ENCODE peak calls at places on chromosome 4, in four cellular contexts. L is GM12878, V is thyroid gland, H is ovary. J is an unnamed sample.

GRCh38 chr4:8831221-8832129 is 40.2 kb downstream of the HMX1 start:
- DNase-seq in L (no peak), V (no peak), H (peak), J (peak)

GRCh38 chr4:113328514-113328913 is 279.1 kb downstream of the ANK2 start:
- DNase-seq in L (no peak), V (no peak), H (no peak), J (no peak)

GRCh38 chr4:56786955-56787354 is 34.5 kb downstream of the SPINK2 start:
- DNase-seq in L (no peak), V (no peak), H (peak), J (peak)

GRCh38 chr4:186201535-186202230 is 10.3 kb downstream of the CYP4V2 start:
- DNase-seq in L (no peak), V (peak), H (no peak), J (peak)

GRCh38 chr4:108683479-108683878 is 33.1 kb downstream of the OSTC start:
- DNase-seq in L (no peak), V (no peak), H (no peak), J (no peak)

GRCh38 chr4:184451726-184452125 is 22.6 kb downstream of the IRF2 start:
- DNase-seq in L (no peak), V (no peak), H (no peak), J (no peak)

GRCh38 chr4:90030953-90031352 is 96.2 kb upstream of the CCSER1 start:
- DNase-seq in L (no peak), V (peak), H (no peak), J (no peak)

GRCh38 chr4:112766422-112766821 is 129.5 kb downstream of the LARP7 start:
- DNase-seq in L (no peak), V (no peak), H (no peak), J (peak)

GRCh38 chr4:78937837-78938236 is 1.4 kb downstream of the PAQR3 start:
- DNase-seq in L (no peak), V (no peak), H (no peak), J (no peak)

GRCh38 chr4:3317656-3318211 is 24.9 kb downstream of the RGS12 start:
- DNase-seq in L (no peak), V (no peak), H (no peak), J (peak)

GRCh38 chr4:97720869-97721432 is 422.3 kb downstream of the STPG2 start:
- DNase-seq in L (no peak), V (no peak), H (no peak), J (no peak)

GRCh38 chr4:177596991-177597390 is 154.8 kb upstream of the AGA start:
- DNase-seq in L (no peak), V (no peak), H (no peak), J (no peak)

GRCh38 chr4:74098628-74098995 is 383 bp downstream of the CXCL2 start:
- DNase-seq in L (no peak), V (no peak), H (peak), J (no peak)

GRCh38 chr4:45638641-45639040 is 485.2 kb downstream of the GABRG1 start:
- DNase-seq in L (no peak), V (no peak), H (no peak), J (no peak)

GRCh38 chr4:39812500-39812899 is 114.6 kb downstream of the UBE2K start:
- DNase-seq in L (no peak), V (no peak), H (no peak), J (peak)

GRCh38 chr4:113020966-113021365 is 28.5 kb upstream of the ANK2 start:
- DNase-seq in L (no peak), V (no peak), H (no peak), J (no peak)

GRCh38 chr4:138555584-138555983 is 313.4 kb upstream of the SLC7A11 start:
- DNase-seq in L (no peak), V (no peak), H (no peak), J (no peak)

GRCh38 chr4:129218355-129218754 is 122.4 kb downstream of the C4orf33 start:
- DNase-seq in L (no peak), V (peak), H (no peak), J (peak)

GRCh38 chr4:95181446-95182306 is 367.1 kb downstream of the UNC5C start:
- DNase-seq in L (no peak), V (no peak), H (no peak), J (peak)

GRCh38 chr4:84966382-84967291 is at the start of gene WDFY3:
- DNase-seq in L (no peak), V (peak), H (peak), J (peak)

GRCh38 chr4:76588268-76588667 is 153.2 kb downstream of the SHROOM3 start:
- DNase-seq in L (no peak), V (no peak), H (no peak), J (no peak)

GRCh38 chr4:9781343-9782135 is at the start of gene DRD5:
- DNase-seq in L (no peak), V (no peak), H (no peak), J (no peak)

GRCh38 chr4:117898496-117898895 is 135.8 kb upstream of the NDST3 start:
- DNase-seq in L (no peak), V (no peak), H (no peak), J (no peak)

GRCh38 chr4:101763576-101763975 is 27.0 kb upstream of the BANK1 start:
- DNase-seq in L (no peak), V (no peak), H (no peak), J (no peak)

GRCh38 chr4:70761276-70761816 is 39.6 kb downstream of the RUFY3 start:
- DNase-seq in L (no peak), V (no peak), H (no peak), J (peak)

GRCh38 chr4:187307131-187307530 is 583.5 kb upstream of the FAT1 start:
- DNase-seq in L (no peak), V (no peak), H (no peak), J (no peak)

GRCh38 chr4:138952405-138952804 is 63.2 kb upstream of the NOCT start:
- DNase-seq in L (no peak), V (no peak), H (no peak), J (no peak)

GRCh38 chr4:26912810-26913209 is 52.2 kb downstream of the STIM2 start:
- DNase-seq in L (no peak), V (peak), H (peak), J (no peak)

GRCh38 chr4:73446336-73446938 is 10.4 kb downstream of the AFP start:
- DNase-seq in L (no peak), V (no peak), H (no peak), J (peak)

GRCh38 chr4:181157647-181158046 is 1085.6 kb upstream of the TENM3 start:
- DNase-seq in L (no peak), V (no peak), H (no peak), J (no peak)

GRCh38 chr4:129641179-129641578 is 545.2 kb downstream of the C4orf33 start:
- DNase-seq in L (peak), V (peak), H (no peak), J (peak)

GRCh38 chr4:78477276-78477675 is 74.3 kb upstream of the ANXA3 start:
- DNase-seq in L (no peak), V (no peak), H (no peak), J (no peak)

GRCh38 chr4:1463927-1464540 is 57.8 kb upstream of the NKX1-1 start:
- DNase-seq in L (no peak), V (no peak), H (no peak), J (no peak)

GRCh38 chr4:25861422-25861926 is 1.3 kb downstream of the SEL1L3 start:
- DNase-seq in L (no peak), V (no peak), H (no peak), J (no peak)
- TF ChIP-seq POLR2A in L (no peak), V (no peak), H (no peak), J (no peak)

DNA sequence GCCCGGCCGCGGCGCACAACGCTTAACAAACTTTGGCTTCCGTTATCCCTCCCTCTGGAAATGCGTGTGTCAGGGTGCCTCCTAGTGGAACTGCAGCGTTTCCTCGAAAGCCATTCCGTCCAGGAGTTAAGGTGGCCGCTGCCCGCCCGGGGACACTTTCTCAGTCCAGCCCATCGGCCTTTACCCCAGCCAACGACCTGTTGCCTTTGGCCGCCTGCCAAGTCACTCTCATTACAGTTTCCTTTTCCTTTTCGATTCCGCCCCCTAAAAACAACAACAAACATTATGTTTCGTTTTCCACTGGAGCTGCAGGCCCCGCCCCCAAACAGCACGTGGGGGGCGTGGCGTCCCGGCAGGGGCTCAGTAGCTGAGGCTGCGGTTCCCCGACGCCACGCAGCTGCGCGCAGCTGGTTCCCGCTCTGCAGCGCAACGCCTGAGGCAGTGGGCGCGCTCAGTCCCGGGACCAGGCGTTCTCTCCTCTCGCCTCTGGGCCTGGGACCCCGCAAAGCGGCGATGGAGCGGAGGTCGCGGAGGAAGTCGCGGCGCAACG is at the start of gene HERC5:
- DNase-seq in L (peak), V (peak), H (peak), J (peak)
- TF ChIP-seq POLR2A in L (peak), V (peak), H (peak), J (peak)

DNA sequence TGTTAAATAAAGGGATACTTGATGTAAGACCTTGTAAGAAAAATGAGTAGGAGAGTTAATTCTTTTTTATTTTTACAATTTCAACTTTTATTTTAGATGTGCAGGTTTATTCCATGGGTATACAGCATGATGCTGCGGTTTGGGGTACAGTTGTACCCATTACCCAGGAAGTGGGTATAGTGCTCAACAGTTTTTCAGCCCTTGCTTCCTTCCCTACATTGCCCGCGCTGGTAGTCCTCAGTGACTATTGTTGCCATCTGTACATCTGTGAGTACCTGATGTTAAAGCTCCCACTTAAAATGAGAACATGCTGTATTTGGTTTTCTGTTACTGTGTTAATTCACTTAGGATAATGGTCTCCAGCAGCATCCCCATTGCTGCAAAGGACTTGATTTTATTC is 9.7 kb downstream of the CLCN3 start:
- DNase-seq in L (no peak), V (no peak), H (no peak), J (no peak)
- TF ChIP-seq POLR2A in L (no peak), V (no peak), H (no peak), J (no peak)

GRCh38 chr4:81469774-81470455 is 1.8 kb downstream of the RASGEF1B start:
- DNase-seq in L (no peak), V (no peak), H (no peak), J (no peak)

GRCh38 chr4:81473086-81473396 is 1.3 kb upstream of the RASGEF1B start:
- DNase-seq in L (no peak), V (peak), H (no peak), J (no peak)

GRCh38 chr4:81472249-81473085 is 760 bp upstream of the RASGEF1B start:
- DNase-seq in L (peak), V (no peak), H (peak), J (peak)

GRCh38 chr4:81470456-81471327 is 1.0 kb downstream of the RASGEF1B start:
- DNase-seq in L (no peak), V (peak), H (no peak), J (peak)

DNA sequence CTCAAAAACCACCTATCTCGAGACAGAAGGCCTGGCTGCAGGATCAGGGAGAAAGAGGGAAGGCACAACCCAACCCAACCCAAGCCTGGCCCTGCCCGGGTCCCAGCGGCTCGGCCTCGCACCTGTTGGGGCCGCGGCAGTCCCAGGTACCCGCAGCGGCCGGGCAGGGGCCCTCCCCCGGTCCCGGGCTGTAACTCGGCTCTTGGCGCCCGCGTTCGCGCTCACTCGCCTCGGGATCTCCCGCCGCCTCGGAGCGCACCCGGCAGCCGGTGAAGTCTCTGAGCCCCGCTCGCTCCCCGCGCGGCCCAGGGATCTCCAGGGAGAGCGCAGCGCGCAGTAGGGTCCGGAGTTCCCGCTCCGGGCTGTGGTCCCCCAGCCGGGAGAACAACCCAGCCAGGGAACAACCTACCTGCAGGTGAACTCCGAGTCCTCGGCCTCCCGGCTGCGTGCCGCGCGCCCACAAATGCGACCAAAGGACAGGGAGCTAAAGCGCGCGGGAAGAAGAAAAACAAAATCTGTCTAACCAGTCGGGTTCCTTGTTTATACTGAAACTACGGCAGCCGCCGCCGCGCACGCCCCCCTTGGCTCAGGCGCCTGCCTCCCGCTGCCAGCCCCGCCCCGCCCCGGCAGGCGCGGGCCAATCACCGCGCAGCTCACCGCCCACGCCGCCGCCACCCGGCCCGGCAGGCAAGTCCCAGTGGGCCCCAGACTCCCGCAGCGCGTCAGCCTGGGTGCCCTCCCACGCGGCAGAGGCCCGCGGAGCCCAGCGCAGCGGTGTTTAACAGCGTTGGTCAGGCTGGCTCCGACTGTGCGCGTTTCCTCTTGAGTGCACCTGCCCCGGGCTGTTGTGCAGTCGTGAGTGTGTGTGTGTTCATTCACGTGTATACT is at the start of gene RASGEF1B:
- DNase-seq in L (peak), V (peak), H (peak), J (peak)
- TF ChIP-seq POLR2A in L (peak), V (peak), H (peak), J (peak)

GRCh38 chr4:24795666-24796381 is 451 bp downstream of the SOD3 start:
- DNase-seq in L (no peak), V (peak), H (no peak), J (no peak)

GRCh38 chr4:24796632-24797031 is 1.3 kb downstream of the SOD3 start:
- DNase-seq in L (no peak), V (no peak), H (no peak), J (no peak)

GRCh38 chr4:24793219-24794005 is 2.0 kb upstream of the SOD3 start:
- DNase-seq in L (no peak), V (no peak), H (no peak), J (no peak)

GRCh38 chr4:24794111-24794860 is 1.1 kb upstream of the SOD3 start:
- DNase-seq in L (no peak), V (no peak), H (no peak), J (no peak)

DNA sequence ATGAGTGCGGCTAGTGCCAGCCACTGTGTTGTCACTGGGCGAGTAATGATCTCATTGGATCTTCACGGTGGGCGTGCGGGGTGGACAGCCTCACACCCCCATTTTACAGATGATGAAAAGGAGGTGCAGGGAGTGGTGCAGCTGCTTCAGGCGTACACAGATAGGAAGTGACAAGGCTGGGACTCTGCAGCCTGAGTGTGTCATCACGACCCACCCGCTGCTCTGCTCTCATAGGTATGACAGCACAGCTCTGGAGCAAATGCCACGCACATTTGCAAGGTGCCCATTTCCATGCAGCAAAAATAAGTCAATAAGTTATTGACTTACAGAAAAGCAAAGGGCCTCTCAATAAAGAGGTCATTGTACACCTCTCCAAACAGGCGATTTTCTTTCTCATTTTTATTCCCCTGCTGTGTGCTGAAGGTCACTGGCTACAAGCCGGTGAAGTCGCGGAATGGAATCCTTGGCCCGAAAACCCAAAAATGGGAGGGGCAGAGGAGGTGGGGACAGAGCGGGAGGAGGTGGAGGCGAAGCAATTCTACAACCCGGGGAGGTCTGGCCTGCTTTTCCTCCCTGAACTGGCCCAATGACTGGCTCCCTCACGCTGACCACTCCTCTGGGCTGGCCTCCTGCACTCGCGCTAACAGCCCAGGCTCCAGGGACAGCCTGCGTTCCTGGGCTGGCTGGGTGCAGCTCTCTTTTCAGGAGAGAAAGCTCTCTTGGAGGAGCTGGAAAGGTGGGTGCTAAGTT is at the start of gene SOD3:
- DNase-seq in L (no peak), V (peak), H (peak), J (peak)
- TF ChIP-seq POLR2A in L (no peak), V (peak), H (peak), J (peak)

DNA sequence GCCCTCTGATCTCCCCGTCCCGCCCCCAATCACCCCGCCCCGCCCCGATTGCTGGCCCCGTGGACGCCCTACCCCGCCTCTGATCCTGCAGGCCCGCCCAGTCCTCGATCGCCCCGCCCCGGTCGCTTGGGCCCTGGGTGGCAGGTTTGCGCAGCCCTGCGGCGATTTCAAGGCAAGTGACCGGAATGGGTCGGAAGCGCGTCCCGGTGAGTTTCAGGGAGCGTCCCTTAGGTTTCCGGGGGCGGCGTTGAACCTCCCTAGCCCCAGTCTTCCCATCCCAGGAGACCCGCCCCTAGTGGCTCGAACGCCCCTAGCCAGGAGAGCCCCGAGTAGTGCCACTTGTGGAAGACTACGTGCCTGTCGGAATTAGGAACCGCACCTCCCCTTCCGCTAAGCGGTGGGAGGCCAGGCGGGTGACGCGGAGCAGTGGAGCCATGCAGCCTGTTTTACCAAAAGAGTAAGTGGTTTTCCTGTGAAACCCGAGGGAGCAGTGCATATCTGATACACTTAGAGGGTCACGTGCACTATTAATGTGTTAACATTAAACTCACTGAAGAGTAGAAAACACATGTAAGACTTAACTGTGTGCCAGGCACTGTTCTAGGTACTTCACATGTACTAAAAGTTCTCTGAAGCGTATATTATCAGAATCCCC is 350 bp upstream of the TEC start:
- DNase-seq in L (peak), V (peak), H (peak), J (peak)
- TF ChIP-seq POLR2A in L (peak), V (peak), H (no peak), J (peak)

GRCh38 chr4:144670776-144671175 is 24.8 kb downstream of the HHIP start:
- DNase-seq in L (no peak), V (no peak), H (no peak), J (no peak)

DNA sequence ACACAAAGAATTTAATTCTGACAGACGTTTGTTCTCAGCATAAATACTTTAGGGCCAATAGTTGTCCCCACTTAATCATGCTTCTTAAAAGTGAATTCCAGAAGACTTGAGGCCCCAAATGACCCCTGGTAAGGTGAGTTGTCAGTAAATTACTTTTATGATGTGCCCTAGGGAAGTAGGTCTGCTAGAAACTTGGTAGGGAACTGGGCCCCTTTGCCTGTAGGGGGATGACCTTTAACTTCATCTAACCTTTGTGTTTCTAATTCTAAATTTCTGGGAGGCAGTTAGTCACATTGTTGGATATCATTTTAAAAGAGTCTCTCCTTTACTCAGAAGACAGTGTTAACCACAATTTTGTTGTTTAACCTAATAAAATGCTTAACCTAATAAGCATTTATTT is 28.8 kb downstream of the HHIP start:
- DNase-seq in L (no peak), V (no peak), H (no peak), J (no peak)
- TF ChIP-seq POLR2A in L (no peak), V (no peak), H (no peak), J (no peak)

GRCh38 chr4:114997596-114997995 is 115.8 kb downstream of the NDST4 start:
- DNase-seq in L (no peak), V (no peak), H (no peak), J (no peak)
- TF ChIP-seq POLR2A in L (no peak), V (no peak), H (no peak), J (no peak)

J was measured in adrenal gland.